ENCODE peak calls at places on chromosome 9, in nine cellular contexts. One of them, this sample, is unnamed.

GRCh38 chr9:134136117-134136996 is 475 bp downstream of the WDR5 start:
- DNase-seq in stimulated activated CD8-positive, alpha-beta memory T cell treated with anti-CD3 and anti-CD28 coated beads, Interleukin-4, amount 100 ng/mL, for 1 hour: no peak
- DNase-seq in lower leg skin: no peak
- DNase-seq in naive thymus-derived CD4-positive, alpha-beta T cell: no peak
- DNase-seq in putamen: no peak
- DNase-seq in kidney epithelial cell: no peak
- DNase-seq in T-cell: no peak
- DNase-seq in lower lobe of right lung: no peak
- DNase-seq in immature natural killer cell: no peak
- DNase-seq in this sample: no peak

GRCh38 chr9:75358837-75359236 is 270.5 kb downstream of the OSTF1 start:
- DNase-seq in putamen: no peak
- DNase-seq in stimulated activated CD8-positive, alpha-beta memory T cell treated with anti-CD3 and anti-CD28 coated beads, Interleukin-4, amount 100 ng/mL, for 1 hour: no peak
- DNase-seq in T-cell: no peak
- DNase-seq in lower lobe of right lung: no peak
- DNase-seq in lower leg skin: no peak
- DNase-seq in naive thymus-derived CD4-positive, alpha-beta T cell: no peak
- DNase-seq in immature natural killer cell: no peak
- DNase-seq in kidney epithelial cell: no peak
- DNase-seq in this sample: no peak

GRCh38 chr9:123864291-123864690 is 65.6 kb downstream of the DENND1A start:
- DNase-seq in putamen: peak; percentile 22
- DNase-seq in stimulated activated CD8-positive, alpha-beta memory T cell treated with anti-CD3 and anti-CD28 coated beads, Interleukin-4, amount 100 ng/mL, for 1 hour: no peak
- DNase-seq in immature natural killer cell: no peak
- DNase-seq in naive thymus-derived CD4-positive, alpha-beta T cell: no peak
- DNase-seq in lower leg skin: no peak
- DNase-seq in kidney epithelial cell: no peak
- DNase-seq in lower lobe of right lung: no peak
- DNase-seq in T-cell: no peak
- DNase-seq in this sample: no peak

GRCh38 chr9:95826183-95826838 is 49.2 kb upstream of the ERCC6L2 start:
- DNase-seq in stimulated activated CD8-positive, alpha-beta memory T cell treated with anti-CD3 and anti-CD28 coated beads, Interleukin-4, amount 100 ng/mL, for 1 hour: no peak
- DNase-seq in putamen: no peak
- DNase-seq in naive thymus-derived CD4-positive, alpha-beta T cell: no peak
- DNase-seq in kidney epithelial cell: no peak
- DNase-seq in immature natural killer cell: no peak
- DNase-seq in lower leg skin: no peak
- DNase-seq in T-cell: no peak
- DNase-seq in lower lobe of right lung: no peak
- DNase-seq in this sample: no peak

GRCh38 chr9:81103597-81104471 is 585.5 kb downstream of the TLE1 start:
- DNase-seq in T-cell: no peak
- DNase-seq in kidney epithelial cell: no peak
- DNase-seq in putamen: no peak
- DNase-seq in immature natural killer cell: no peak
- DNase-seq in lower lobe of right lung: no peak
- DNase-seq in naive thymus-derived CD4-positive, alpha-beta T cell: no peak
- DNase-seq in stimulated activated CD8-positive, alpha-beta memory T cell treated with anti-CD3 and anti-CD28 coated beads, Interleukin-4, amount 100 ng/mL, for 1 hour: no peak
- DNase-seq in lower leg skin: no peak
- DNase-seq in this sample: no peak

GRCh38 chr9:69036319-69036718 is 767 bp downstream of the FXN start:
- DNase-seq in stimulated activated CD8-positive, alpha-beta memory T cell treated with anti-CD3 and anti-CD28 coated beads, Interleukin-4, amount 100 ng/mL, for 1 hour: no peak
- DNase-seq in naive thymus-derived CD4-positive, alpha-beta T cell: no peak
- DNase-seq in T-cell: no peak
- DNase-seq in lower lobe of right lung: no peak
- DNase-seq in immature natural killer cell: peak; percentile 17
- DNase-seq in putamen: no peak
- DNase-seq in kidney epithelial cell: no peak
- DNase-seq in lower leg skin: no peak
- DNase-seq in this sample: no peak

GRCh38 chr9:15697459-15697858 is 144.6 kb downstream of the CCDC171 start:
- DNase-seq in kidney epithelial cell: no peak
- DNase-seq in lower leg skin: no peak
- DNase-seq in T-cell: no peak
- DNase-seq in naive thymus-derived CD4-positive, alpha-beta T cell: no peak
- DNase-seq in putamen: no peak
- DNase-seq in stimulated activated CD8-positive, alpha-beta memory T cell treated with anti-CD3 and anti-CD28 coated beads, Interleukin-4, amount 100 ng/mL, for 1 hour: no peak
- DNase-seq in immature natural killer cell: no peak
- DNase-seq in lower lobe of right lung: no peak
- DNase-seq in this sample: no peak

GRCh38 chr9:94600258-94600657 is 6.6 kb upstream of the FBP2 start:
- DNase-seq in putamen: no peak
- DNase-seq in lower lobe of right lung: no peak
- DNase-seq in stimulated activated CD8-positive, alpha-beta memory T cell treated with anti-CD3 and anti-CD28 coated beads, Interleukin-4, amount 100 ng/mL, for 1 hour: no peak
- DNase-seq in lower leg skin: no peak
- DNase-seq in immature natural killer cell: no peak
- DNase-seq in naive thymus-derived CD4-positive, alpha-beta T cell: no peak
- DNase-seq in kidney epithelial cell: no peak
- DNase-seq in T-cell: no peak
- DNase-seq in this sample: no peak

GRCh38 chr9:114216081-114216480 is 60.7 kb downstream of the COL27A1 start:
- DNase-seq in lower lobe of right lung: no peak
- DNase-seq in T-cell: no peak
- DNase-seq in naive thymus-derived CD4-positive, alpha-beta T cell: no peak
- DNase-seq in immature natural killer cell: no peak
- DNase-seq in stimulated activated CD8-positive, alpha-beta memory T cell treated with anti-CD3 and anti-CD28 coated beads, Interleukin-4, amount 100 ng/mL, for 1 hour: no peak
- DNase-seq in lower leg skin: no peak
- DNase-seq in kidney epithelial cell: no peak
- DNase-seq in putamen: no peak
- DNase-seq in this sample: no peak

GRCh38 chr9:107732781-107733529 is 243.4 kb upstream of the KLF4 start:
- DNase-seq in T-cell: no peak
- DNase-seq in lower leg skin: peak; percentile 76
- DNase-seq in putamen: peak; percentile 49
- DNase-seq in naive thymus-derived CD4-positive, alpha-beta T cell: no peak
- DNase-seq in immature natural killer cell: no peak
- DNase-seq in lower lobe of right lung: no peak
- DNase-seq in kidney epithelial cell: peak; percentile 26
- DNase-seq in stimulated activated CD8-positive, alpha-beta memory T cell treated with anti-CD3 and anti-CD28 coated beads, Interleukin-4, amount 100 ng/mL, for 1 hour: no peak
- DNase-seq in this sample: peak; percentile 87

GRCh38 chr9:106860731-106861584 is 2.0 kb upstream of the ZNF462 start:
- DNase-seq in T-cell: no peak
- DNase-seq in lower leg skin: no peak
- DNase-seq in kidney epithelial cell: no peak
- DNase-seq in putamen: no peak
- DNase-seq in naive thymus-derived CD4-positive, alpha-beta T cell: no peak
- DNase-seq in immature natural killer cell: no peak
- DNase-seq in stimulated activated CD8-positive, alpha-beta memory T cell treated with anti-CD3 and anti-CD28 coated beads, Interleukin-4, amount 100 ng/mL, for 1 hour: no peak
- DNase-seq in lower lobe of right lung: no peak
- DNase-seq in this sample: no peak

GRCh38 chr9:114098660-114099522 is at the start of gene KIF12:
- DNase-seq in kidney epithelial cell: peak; percentile 91
- DNase-seq in naive thymus-derived CD4-positive, alpha-beta T cell: no peak
- DNase-seq in lower lobe of right lung: peak; percentile 68
- DNase-seq in immature natural killer cell: no peak
- DNase-seq in putamen: no peak
- DNase-seq in T-cell: peak; percentile 23
- DNase-seq in stimulated activated CD8-positive, alpha-beta memory T cell treated with anti-CD3 and anti-CD28 coated beads, Interleukin-4, amount 100 ng/mL, for 1 hour: no peak
- DNase-seq in lower leg skin: no peak
- DNase-seq in this sample: no peak

GRCh38 chr9:81146684-81147337 is 542.5 kb downstream of the TLE1 start:
- DNase-seq in lower leg skin: no peak
- DNase-seq in lower lobe of right lung: no peak
- DNase-seq in naive thymus-derived CD4-positive, alpha-beta T cell: no peak
- DNase-seq in kidney epithelial cell: peak; percentile 56
- DNase-seq in stimulated activated CD8-positive, alpha-beta memory T cell treated with anti-CD3 and anti-CD28 coated beads, Interleukin-4, amount 100 ng/mL, for 1 hour: no peak
- DNase-seq in T-cell: no peak
- DNase-seq in immature natural killer cell: no peak
- DNase-seq in putamen: no peak
- DNase-seq in this sample: no peak

GRCh38 chr9:86971742-86972141 is 24.4 kb upstream of the GAS1 start:
- DNase-seq in immature natural killer cell: no peak
- DNase-seq in lower lobe of right lung: no peak
- DNase-seq in T-cell: no peak
- DNase-seq in kidney epithelial cell: no peak
- DNase-seq in putamen: no peak
- DNase-seq in naive thymus-derived CD4-positive, alpha-beta T cell: no peak
- DNase-seq in stimulated activated CD8-positive, alpha-beta memory T cell treated with anti-CD3 and anti-CD28 coated beads, Interleukin-4, amount 100 ng/mL, for 1 hour: no peak
- DNase-seq in lower leg skin: no peak
- DNase-seq in this sample: no peak

GRCh38 chr9:32376295-32376694 is 8.1 kb upstream of the ACO1 start:
- DNase-seq in T-cell: no peak
- DNase-seq in stimulated activated CD8-positive, alpha-beta memory T cell treated with anti-CD3 and anti-CD28 coated beads, Interleukin-4, amount 100 ng/mL, for 1 hour: no peak
- DNase-seq in lower lobe of right lung: no peak
- DNase-seq in putamen: no peak
- DNase-seq in immature natural killer cell: no peak
- DNase-seq in kidney epithelial cell: no peak
- DNase-seq in lower leg skin: no peak
- DNase-seq in naive thymus-derived CD4-positive, alpha-beta T cell: no peak
- DNase-seq in this sample: no peak

GRCh38 chr9:109793196-109793595 is 13.2 kb downstream of the PALM2AKAP2 start:
- DNase-seq in lower leg skin: peak; percentile 27
- DNase-seq in lower lobe of right lung: no peak
- DNase-seq in T-cell: no peak
- DNase-seq in stimulated activated CD8-positive, alpha-beta memory T cell treated with anti-CD3 and anti-CD28 coated beads, Interleukin-4, amount 100 ng/mL, for 1 hour: no peak
- DNase-seq in naive thymus-derived CD4-positive, alpha-beta T cell: no peak
- DNase-seq in immature natural killer cell: no peak
- DNase-seq in putamen: no peak
- DNase-seq in kidney epithelial cell: peak; percentile 79
- DNase-seq in this sample: no peak

GRCh38 chr9:105341784-105342183 is 97.3 kb downstream of the SLC44A1 start:
- DNase-seq in immature natural killer cell: peak; percentile 2
- DNase-seq in putamen: no peak
- DNase-seq in lower lobe of right lung: no peak
- DNase-seq in lower leg skin: no peak
- DNase-seq in naive thymus-derived CD4-positive, alpha-beta T cell: no peak
- DNase-seq in T-cell: no peak
- DNase-seq in stimulated activated CD8-positive, alpha-beta memory T cell treated with anti-CD3 and anti-CD28 coated beads, Interleukin-4, amount 100 ng/mL, for 1 hour: no peak
- DNase-seq in kidney epithelial cell: no peak
- DNase-seq in this sample: no peak

GRCh38 chr9:133777871-133778270 is 39.7 kb upstream of the SARDH start:
- DNase-seq in lower lobe of right lung: peak; percentile 36
- DNase-seq in stimulated activated CD8-positive, alpha-beta memory T cell treated with anti-CD3 and anti-CD28 coated beads, Interleukin-4, amount 100 ng/mL, for 1 hour: no peak
- DNase-seq in putamen: no peak
- DNase-seq in lower leg skin: no peak
- DNase-seq in T-cell: no peak
- DNase-seq in immature natural killer cell: no peak
- DNase-seq in kidney epithelial cell: no peak
- DNase-seq in naive thymus-derived CD4-positive, alpha-beta T cell: no peak
- DNase-seq in this sample: no peak

GRCh38 chr9:80030801-80031200 is 459.0 kb downstream of the TLE4 start:
- DNase-seq in lower leg skin: no peak
- DNase-seq in putamen: no peak
- DNase-seq in T-cell: no peak
- DNase-seq in lower lobe of right lung: no peak
- DNase-seq in naive thymus-derived CD4-positive, alpha-beta T cell: no peak
- DNase-seq in kidney epithelial cell: no peak
- DNase-seq in stimulated activated CD8-positive, alpha-beta memory T cell treated with anti-CD3 and anti-CD28 coated beads, Interleukin-4, amount 100 ng/mL, for 1 hour: no peak
- DNase-seq in immature natural killer cell: no peak
- DNase-seq in this sample: no peak

GRCh38 chr9:79242489-79242888 is 329.3 kb upstream of the TLE4 start:
- DNase-seq in putamen: no peak
- DNase-seq in lower leg skin: no peak
- DNase-seq in T-cell: no peak
- DNase-seq in lower lobe of right lung: no peak
- DNase-seq in naive thymus-derived CD4-positive, alpha-beta T cell: no peak
- DNase-seq in kidney epithelial cell: no peak
- DNase-seq in immature natural killer cell: no peak
- DNase-seq in stimulated activated CD8-positive, alpha-beta memory T cell treated with anti-CD3 and anti-CD28 coated beads, Interleukin-4, amount 100 ng/mL, for 1 hour: no peak
- DNase-seq in this sample: no peak

GRCh38 chr9:13956107-13956506 is 357.8 kb downstream of the NFIB start:
- DNase-seq in kidney epithelial cell: no peak
- DNase-seq in stimulated activated CD8-positive, alpha-beta memory T cell treated with anti-CD3 and anti-CD28 coated beads, Interleukin-4, amount 100 ng/mL, for 1 hour: no peak
- DNase-seq in T-cell: no peak
- DNase-seq in immature natural killer cell: no peak
- DNase-seq in lower leg skin: no peak
- DNase-seq in putamen: no peak
- DNase-seq in lower lobe of right lung: no peak
- DNase-seq in naive thymus-derived CD4-positive, alpha-beta T cell: no peak
- DNase-seq in this sample: no peak

GRCh38 chr9:122005597-122005996 is 87.5 kb downstream of the TTLL11 start:
- DNase-seq in kidney epithelial cell: no peak
- DNase-seq in lower lobe of right lung: no peak
- DNase-seq in T-cell: no peak
- DNase-seq in putamen: no peak
- DNase-seq in stimulated activated CD8-positive, alpha-beta memory T cell treated with anti-CD3 and anti-CD28 coated beads, Interleukin-4, amount 100 ng/mL, for 1 hour: no peak
- DNase-seq in lower leg skin: no peak
- DNase-seq in immature natural killer cell: no peak
- DNase-seq in naive thymus-derived CD4-positive, alpha-beta T cell: no peak
- DNase-seq in this sample: peak; percentile 4

GRCh38 chr9:7234144-7234543 is 476.4 kb downstream of the KDM4C start:
- DNase-seq in immature natural killer cell: no peak
- DNase-seq in kidney epithelial cell: no peak
- DNase-seq in T-cell: no peak
- DNase-seq in stimulated activated CD8-positive, alpha-beta memory T cell treated with anti-CD3 and anti-CD28 coated beads, Interleukin-4, amount 100 ng/mL, for 1 hour: no peak
- DNase-seq in putamen: no peak
- DNase-seq in lower leg skin: no peak
- DNase-seq in naive thymus-derived CD4-positive, alpha-beta T cell: no peak
- DNase-seq in lower lobe of right lung: no peak
- DNase-seq in this sample: no peak

GRCh38 chr9:120387257-120387999 is 192.5 kb downstream of the CDK5RAP2 start:
- DNase-seq in lower lobe of right lung: peak; percentile 75
- DNase-seq in naive thymus-derived CD4-positive, alpha-beta T cell: no peak
- DNase-seq in kidney epithelial cell: no peak
- DNase-seq in immature natural killer cell: no peak
- DNase-seq in putamen: no peak
- DNase-seq in stimulated activated CD8-positive, alpha-beta memory T cell treated with anti-CD3 and anti-CD28 coated beads, Interleukin-4, amount 100 ng/mL, for 1 hour: no peak
- DNase-seq in lower leg skin: no peak
- DNase-seq in T-cell: no peak
- DNase-seq in this sample: no peak

GRCh38 chr9:22278426-22278825 is 168.2 kb upstream of the DMRTA1 start:
- DNase-seq in lower lobe of right lung: no peak
- DNase-seq in naive thymus-derived CD4-positive, alpha-beta T cell: no peak
- DNase-seq in lower leg skin: no peak
- DNase-seq in T-cell: no peak
- DNase-seq in kidney epithelial cell: no peak
- DNase-seq in immature natural killer cell: no peak
- DNase-seq in putamen: no peak
- DNase-seq in stimulated activated CD8-positive, alpha-beta memory T cell treated with anti-CD3 and anti-CD28 coated beads, Interleukin-4, amount 100 ng/mL, for 1 hour: no peak
- DNase-seq in this sample: no peak

GRCh38 chr9:131654857-131655577 is 84.9 kb downstream of the RAPGEF1 start:
- DNase-seq in putamen: no peak
- DNase-seq in immature natural killer cell: no peak
- DNase-seq in lower lobe of right lung: no peak
- DNase-seq in naive thymus-derived CD4-positive, alpha-beta T cell: no peak
- DNase-seq in kidney epithelial cell: no peak
- DNase-seq in lower leg skin: no peak
- DNase-seq in stimulated activated CD8-positive, alpha-beta memory T cell treated with anti-CD3 and anti-CD28 coated beads, Interleukin-4, amount 100 ng/mL, for 1 hour: no peak
- DNase-seq in T-cell: no peak
- DNase-seq in this sample: no peak

GRCh38 chr9:6055213-6055612 is 39.8 kb upstream of the RANBP6 start:
- DNase-seq in naive thymus-derived CD4-positive, alpha-beta T cell: no peak
- DNase-seq in immature natural killer cell: peak; percentile 62
- DNase-seq in kidney epithelial cell: peak; percentile 85
- DNase-seq in T-cell: peak; percentile 32
- DNase-seq in stimulated activated CD8-positive, alpha-beta memory T cell treated with anti-CD3 and anti-CD28 coated beads, Interleukin-4, amount 100 ng/mL, for 1 hour: no peak
- DNase-seq in lower leg skin: peak; percentile 76
- DNase-seq in putamen: peak; percentile 50
- DNase-seq in lower lobe of right lung: no peak
- DNase-seq in this sample: no peak

GRCh38 chr9:35771079-35771441 is 17.0 kb upstream of the MSMP start:
- DNase-seq in kidney epithelial cell: no peak
- DNase-seq in stimulated activated CD8-positive, alpha-beta memory T cell treated with anti-CD3 and anti-CD28 coated beads, Interleukin-4, amount 100 ng/mL, for 1 hour: no peak
- DNase-seq in putamen: no peak
- DNase-seq in lower lobe of right lung: no peak
- DNase-seq in immature natural killer cell: no peak
- DNase-seq in naive thymus-derived CD4-positive, alpha-beta T cell: no peak
- DNase-seq in T-cell: no peak
- DNase-seq in lower leg skin: no peak
- DNase-seq in this sample: no peak

GRCh38 chr9:23842531-23843129 is 16.6 kb upstream of the ELAVL2 start:
- DNase-seq in stimulated activated CD8-positive, alpha-beta memory T cell treated with anti-CD3 and anti-CD28 coated beads, Interleukin-4, amount 100 ng/mL, for 1 hour: no peak
- DNase-seq in lower lobe of right lung: no peak
- DNase-seq in lower leg skin: no peak
- DNase-seq in kidney epithelial cell: no peak
- DNase-seq in T-cell: no peak
- DNase-seq in putamen: no peak
- DNase-seq in naive thymus-derived CD4-positive, alpha-beta T cell: no peak
- DNase-seq in immature natural killer cell: no peak
- DNase-seq in this sample: no peak

GRCh38 chr9:132894857-132895846 is 16.5 kb downstream of the SPACA9 start:
- DNase-seq in kidney epithelial cell: no peak
- DNase-seq in putamen: no peak
- DNase-seq in lower lobe of right lung: no peak
- DNase-seq in stimulated activated CD8-positive, alpha-beta memory T cell treated with anti-CD3 and anti-CD28 coated beads, Interleukin-4, amount 100 ng/mL, for 1 hour: no peak
- DNase-seq in immature natural killer cell: no peak
- DNase-seq in T-cell: no peak
- DNase-seq in lower leg skin: no peak
- DNase-seq in naive thymus-derived CD4-positive, alpha-beta T cell: no peak
- DNase-seq in this sample: no peak